ENCODE peak calls at places on chromosomes 2 and 18, in eight cellular contexts. One of them, this sample, is unnamed.

GRCh38 chr2:224925822-224926124 is 116.5 kb downstream of the DOCK10 start:
- DNase-seq in neural crest cell: no peak
- DNase-seq in ACHN: no peak
- DNase-seq in NCI-H1092: no peak
- DNase-seq in RWPE1: no peak
- DNase-seq in neural progenitor cell: no peak
- DNase-seq in stimulated activated CD4-positive, alpha-beta T cell treated with anti-CD3 and anti-CD28 coated beads, Interleukin-2, amount 100 ng/mL, for 48 hours: no peak
- DNase-seq in HepG2: no peak
- DNase-seq in this sample: no peak

GRCh38 chr18:72086421-72086820 is 457.7 kb downstream of the CBLN2 start:
- DNase-seq in HepG2: peak
- DNase-seq in ACHN: peak
- DNase-seq in neural progenitor cell: peak
- DNase-seq in neural crest cell: no peak
- DNase-seq in RWPE1: peak
- DNase-seq in stimulated activated CD4-positive, alpha-beta T cell treated with anti-CD3 and anti-CD28 coated beads, Interleukin-2, amount 100 ng/mL, for 48 hours: no peak
- DNase-seq in NCI-H1092: no peak
- DNase-seq in this sample: peak

GRCh38 chr2:98822301-98823164 is 91.6 kb upstream of the MGAT4A start:
- DNase-seq in HepG2: no peak
- DNase-seq in ACHN: peak
- DNase-seq in stimulated activated CD4-positive, alpha-beta T cell treated with anti-CD3 and anti-CD28 coated beads, Interleukin-2, amount 100 ng/mL, for 48 hours: peak
- DNase-seq in RWPE1: no peak
- DNase-seq in NCI-H1092: no peak
- DNase-seq in neural progenitor cell: peak
- DNase-seq in neural crest cell: peak
- DNase-seq in this sample: no peak

GRCh38 chr2:175039490-175039889 is 34.3 kb upstream of the CHN1 start:
- DNase-seq in RWPE1: no peak
- DNase-seq in HepG2: no peak
- DNase-seq in ACHN: no peak
- DNase-seq in neural crest cell: no peak
- DNase-seq in NCI-H1092: no peak
- DNase-seq in stimulated activated CD4-positive, alpha-beta T cell treated with anti-CD3 and anti-CD28 coated beads, Interleukin-2, amount 100 ng/mL, for 48 hours: no peak
- DNase-seq in neural progenitor cell: no peak
- DNase-seq in this sample: no peak

GRCh38 chr2:234257859-234258561 is 207.5 kb downstream of the SPP2 start:
- DNase-seq in ACHN: peak
- DNase-seq in neural crest cell: no peak
- DNase-seq in RWPE1: peak
- DNase-seq in HepG2: peak
- DNase-seq in neural progenitor cell: peak
- DNase-seq in NCI-H1092: no peak
- DNase-seq in stimulated activated CD4-positive, alpha-beta T cell treated with anti-CD3 and anti-CD28 coated beads, Interleukin-2, amount 100 ng/mL, for 48 hours: no peak
- DNase-seq in this sample: peak

GRCh38 chr2:20130821-20131645 is 79.6 kb upstream of the LAPTM4A start:
- DNase-seq in RWPE1: no peak
- DNase-seq in ACHN: no peak
- DNase-seq in neural crest cell: no peak
- DNase-seq in NCI-H1092: no peak
- DNase-seq in HepG2: no peak
- DNase-seq in stimulated activated CD4-positive, alpha-beta T cell treated with anti-CD3 and anti-CD28 coated beads, Interleukin-2, amount 100 ng/mL, for 48 hours: no peak
- DNase-seq in neural progenitor cell: no peak
- DNase-seq in this sample: no peak

GRCh38 chr18:79871026-79871390 is 73.3 kb downstream of the KCNG2 start:
- DNase-seq in ACHN: no peak
- DNase-seq in neural progenitor cell: no peak
- DNase-seq in NCI-H1092: no peak
- DNase-seq in RWPE1: no peak
- DNase-seq in stimulated activated CD4-positive, alpha-beta T cell treated with anti-CD3 and anti-CD28 coated beads, Interleukin-2, amount 100 ng/mL, for 48 hours: no peak
- DNase-seq in neural crest cell: no peak
- DNase-seq in HepG2: no peak
- DNase-seq in this sample: no peak

GRCh38 chr2:133194777-133195335 is 373.4 kb downstream of the NCKAP5 start:
- DNase-seq in ACHN: peak
- DNase-seq in neural crest cell: no peak
- DNase-seq in neural progenitor cell: no peak
- DNase-seq in stimulated activated CD4-positive, alpha-beta T cell treated with anti-CD3 and anti-CD28 coated beads, Interleukin-2, amount 100 ng/mL, for 48 hours: no peak
- DNase-seq in RWPE1: no peak
- DNase-seq in HepG2: no peak
- DNase-seq in NCI-H1092: no peak
- DNase-seq in this sample: no peak

GRCh38 chr2:96918754-96919550 is 49.1 kb upstream of the SEMA4C start:
- DNase-seq in ACHN: no peak
- DNase-seq in neural crest cell: no peak
- DNase-seq in NCI-H1092: no peak
- DNase-seq in stimulated activated CD4-positive, alpha-beta T cell treated with anti-CD3 and anti-CD28 coated beads, Interleukin-2, amount 100 ng/mL, for 48 hours: no peak
- DNase-seq in neural progenitor cell: no peak
- DNase-seq in HepG2: no peak
- DNase-seq in RWPE1: no peak
- DNase-seq in this sample: no peak

GRCh38 chr18:5061785-5062184 is 135.3 kb downstream of the AKAIN1 start:
- DNase-seq in HepG2: no peak
- DNase-seq in neural crest cell: no peak
- DNase-seq in NCI-H1092: no peak
- DNase-seq in RWPE1: no peak
- DNase-seq in stimulated activated CD4-positive, alpha-beta T cell treated with anti-CD3 and anti-CD28 coated beads, Interleukin-2, amount 100 ng/mL, for 48 hours: no peak
- DNase-seq in neural progenitor cell: no peak
- DNase-seq in ACHN: no peak
- DNase-seq in this sample: no peak

GRCh38 chr2:43149482-43150107 is 76.8 kb downstream of the ZFP36L2 start:
- DNase-seq in ACHN: no peak
- DNase-seq in stimulated activated CD4-positive, alpha-beta T cell treated with anti-CD3 and anti-CD28 coated beads, Interleukin-2, amount 100 ng/mL, for 48 hours: peak
- DNase-seq in RWPE1: no peak
- DNase-seq in neural progenitor cell: no peak
- DNase-seq in neural crest cell: no peak
- DNase-seq in HepG2: no peak
- DNase-seq in NCI-H1092: no peak
- DNase-seq in this sample: no peak

GRCh38 chr2:44296653-44297052 is 21.4 kb downstream of the SLC3A1 start:
- DNase-seq in HepG2: no peak
- DNase-seq in neural progenitor cell: no peak
- DNase-seq in stimulated activated CD4-positive, alpha-beta T cell treated with anti-CD3 and anti-CD28 coated beads, Interleukin-2, amount 100 ng/mL, for 48 hours: no peak
- DNase-seq in NCI-H1092: no peak
- DNase-seq in neural crest cell: no peak
- DNase-seq in ACHN: no peak
- DNase-seq in RWPE1: no peak
- DNase-seq in this sample: no peak

GRCh38 chr2:113213061-113213930 is 39.5 kb downstream of the PSD4 start:
- DNase-seq in NCI-H1092: no peak
- DNase-seq in RWPE1: no peak
- DNase-seq in stimulated activated CD4-positive, alpha-beta T cell treated with anti-CD3 and anti-CD28 coated beads, Interleukin-2, amount 100 ng/mL, for 48 hours: no peak
- DNase-seq in neural crest cell: no peak
- DNase-seq in neural progenitor cell: no peak
- DNase-seq in HepG2: no peak
- DNase-seq in ACHN: no peak
- DNase-seq in this sample: no peak

GRCh38 chr2:240934701-240935100 is 28.6 kb downstream of the CROCC2 start:
- DNase-seq in NCI-H1092: no peak
- DNase-seq in RWPE1: no peak
- DNase-seq in stimulated activated CD4-positive, alpha-beta T cell treated with anti-CD3 and anti-CD28 coated beads, Interleukin-2, amount 100 ng/mL, for 48 hours: no peak
- DNase-seq in neural progenitor cell: no peak
- DNase-seq in neural crest cell: no peak
- DNase-seq in HepG2: no peak
- DNase-seq in ACHN: no peak
- DNase-seq in this sample: no peak

GRCh38 chr2:219687882-219688559 is 60.6 kb downstream of the SLC4A3 start:
- DNase-seq in stimulated activated CD4-positive, alpha-beta T cell treated with anti-CD3 and anti-CD28 coated beads, Interleukin-2, amount 100 ng/mL, for 48 hours: no peak
- DNase-seq in RWPE1: no peak
- DNase-seq in neural progenitor cell: no peak
- DNase-seq in neural crest cell: no peak
- DNase-seq in NCI-H1092: no peak
- DNase-seq in ACHN: peak
- DNase-seq in HepG2: no peak
- DNase-seq in this sample: no peak

GRCh38 chr2:171347158-171347557 is 86.6 kb downstream of the METTL8 start:
- DNase-seq in RWPE1: no peak
- DNase-seq in stimulated activated CD4-positive, alpha-beta T cell treated with anti-CD3 and anti-CD28 coated beads, Interleukin-2, amount 100 ng/mL, for 48 hours: no peak
- DNase-seq in neural progenitor cell: no peak
- DNase-seq in NCI-H1092: no peak
- DNase-seq in neural crest cell: no peak
- DNase-seq in ACHN: peak
- DNase-seq in HepG2: no peak
- DNase-seq in this sample: no peak

GRCh38 chr2:72129676-72130340 is 17.9 kb downstream of the CYP26B1 start:
- DNase-seq in RWPE1: peak
- DNase-seq in neural crest cell: no peak
- DNase-seq in NCI-H1092: no peak
- DNase-seq in ACHN: no peak
- DNase-seq in neural progenitor cell: no peak
- DNase-seq in stimulated activated CD4-positive, alpha-beta T cell treated with anti-CD3 and anti-CD28 coated beads, Interleukin-2, amount 100 ng/mL, for 48 hours: no peak
- DNase-seq in HepG2: no peak
- DNase-seq in this sample: no peak

GRCh38 chr18:80167331-80167730 is 58.3 kb downstream of the ADNP2 start:
- DNase-seq in stimulated activated CD4-positive, alpha-beta T cell treated with anti-CD3 and anti-CD28 coated beads, Interleukin-2, amount 100 ng/mL, for 48 hours: no peak
- DNase-seq in RWPE1: no peak
- DNase-seq in ACHN: no peak
- DNase-seq in neural progenitor cell: no peak
- DNase-seq in neural crest cell: no peak
- DNase-seq in HepG2: no peak
- DNase-seq in NCI-H1092: no peak
- DNase-seq in this sample: no peak

GRCh38 chr2:26347286-26347865 is 787 bp upstream of the ADGRF3 start:
- DNase-seq in neural progenitor cell: no peak
- DNase-seq in ACHN: peak
- DNase-seq in neural crest cell: no peak
- DNase-seq in NCI-H1092: no peak
- DNase-seq in stimulated activated CD4-positive, alpha-beta T cell treated with anti-CD3 and anti-CD28 coated beads, Interleukin-2, amount 100 ng/mL, for 48 hours: no peak
- DNase-seq in HepG2: no peak
- DNase-seq in RWPE1: no peak
- DNase-seq in this sample: no peak

GRCh38 chr2:210681481-210681880 is 125.1 kb downstream of the CPS1 start:
- DNase-seq in HepG2: no peak
- DNase-seq in neural crest cell: no peak
- DNase-seq in neural progenitor cell: no peak
- DNase-seq in RWPE1: no peak
- DNase-seq in NCI-H1092: peak
- DNase-seq in stimulated activated CD4-positive, alpha-beta T cell treated with anti-CD3 and anti-CD28 coated beads, Interleukin-2, amount 100 ng/mL, for 48 hours: no peak
- DNase-seq in ACHN: no peak
- DNase-seq in this sample: peak

GRCh38 chr18:57976230-57976773 is 67.7 kb upstream of the NEDD4L start:
- DNase-seq in neural progenitor cell: no peak
- DNase-seq in ACHN: no peak
- DNase-seq in NCI-H1092: no peak
- DNase-seq in RWPE1: no peak
- DNase-seq in neural crest cell: no peak
- DNase-seq in HepG2: no peak
- DNase-seq in stimulated activated CD4-positive, alpha-beta T cell treated with anti-CD3 and anti-CD28 coated beads, Interleukin-2, amount 100 ng/mL, for 48 hours: no peak
- DNase-seq in this sample: no peak

GRCh38 chr2:101433465-101433864 is 41.4 kb downstream of the RFX8 start:
- DNase-seq in neural progenitor cell: no peak
- DNase-seq in stimulated activated CD4-positive, alpha-beta T cell treated with anti-CD3 and anti-CD28 coated beads, Interleukin-2, amount 100 ng/mL, for 48 hours: no peak
- DNase-seq in RWPE1: no peak
- DNase-seq in ACHN: no peak
- DNase-seq in HepG2: no peak
- DNase-seq in neural crest cell: no peak
- DNase-seq in NCI-H1092: no peak
- DNase-seq in this sample: no peak

GRCh38 chr2:187922841-187923240 is 368.6 kb upstream of the TFPI start:
- DNase-seq in neural crest cell: no peak
- DNase-seq in ACHN: no peak
- DNase-seq in RWPE1: no peak
- DNase-seq in NCI-H1092: no peak
- DNase-seq in HepG2: no peak
- DNase-seq in stimulated activated CD4-positive, alpha-beta T cell treated with anti-CD3 and anti-CD28 coated beads, Interleukin-2, amount 100 ng/mL, for 48 hours: no peak
- DNase-seq in neural progenitor cell: no peak
- DNase-seq in this sample: no peak

GRCh38 chr18:63747006-63747405 is 28.2 kb upstream of the SERPINB7 start:
- DNase-seq in HepG2: no peak
- DNase-seq in ACHN: no peak
- DNase-seq in NCI-H1092: no peak
- DNase-seq in stimulated activated CD4-positive, alpha-beta T cell treated with anti-CD3 and anti-CD28 coated beads, Interleukin-2, amount 100 ng/mL, for 48 hours: no peak
- DNase-seq in neural crest cell: no peak
- DNase-seq in RWPE1: no peak
- DNase-seq in neural progenitor cell: no peak
- DNase-seq in this sample: no peak

GRCh38 chr18:25288340-25288955 is 63.5 kb downstream of the ZNF521 start:
- DNase-seq in HepG2: no peak
- DNase-seq in RWPE1: no peak
- DNase-seq in ACHN: no peak
- DNase-seq in neural crest cell: no peak
- DNase-seq in stimulated activated CD4-positive, alpha-beta T cell treated with anti-CD3 and anti-CD28 coated beads, Interleukin-2, amount 100 ng/mL, for 48 hours: no peak
- DNase-seq in neural progenitor cell: no peak
- DNase-seq in NCI-H1092: no peak
- DNase-seq in this sample: no peak

GRCh38 chr18:48902023-48902855 is 48.5 kb downstream of the SMAD7 start:
- DNase-seq in ACHN: peak
- DNase-seq in stimulated activated CD4-positive, alpha-beta T cell treated with anti-CD3 and anti-CD28 coated beads, Interleukin-2, amount 100 ng/mL, for 48 hours: no peak
- DNase-seq in neural progenitor cell: no peak
- DNase-seq in neural crest cell: no peak
- DNase-seq in RWPE1: peak
- DNase-seq in NCI-H1092: peak
- DNase-seq in HepG2: peak
- DNase-seq in this sample: peak

GRCh38 chr18:77063256-77063655 is 69.3 kb downstream of the MBP start:
- DNase-seq in stimulated activated CD4-positive, alpha-beta T cell treated with anti-CD3 and anti-CD28 coated beads, Interleukin-2, amount 100 ng/mL, for 48 hours: peak
- DNase-seq in NCI-H1092: no peak
- DNase-seq in RWPE1: peak
- DNase-seq in neural crest cell: no peak
- DNase-seq in HepG2: no peak
- DNase-seq in ACHN: peak
- DNase-seq in neural progenitor cell: no peak
- DNase-seq in this sample: no peak

GRCh38 chr2:106062627-106063026 is 131.5 kb downstream of the UXS1 start:
- DNase-seq in ACHN: no peak
- DNase-seq in neural progenitor cell: no peak
- DNase-seq in stimulated activated CD4-positive, alpha-beta T cell treated with anti-CD3 and anti-CD28 coated beads, Interleukin-2, amount 100 ng/mL, for 48 hours: no peak
- DNase-seq in neural crest cell: no peak
- DNase-seq in NCI-H1092: no peak
- DNase-seq in RWPE1: no peak
- DNase-seq in HepG2: no peak
- DNase-seq in this sample: no peak

GRCh38 chr2:65098741-65099140 is 31.2 kb downstream of the RAB1A start:
- DNase-seq in RWPE1: no peak
- DNase-seq in stimulated activated CD4-positive, alpha-beta T cell treated with anti-CD3 and anti-CD28 coated beads, Interleukin-2, amount 100 ng/mL, for 48 hours: no peak
- DNase-seq in NCI-H1092: no peak
- DNase-seq in HepG2: no peak
- DNase-seq in neural progenitor cell: no peak
- DNase-seq in ACHN: no peak
- DNase-seq in neural crest cell: no peak
- DNase-seq in this sample: no peak

GRCh38 chr2:118530976-118531375 is 316.5 kb downstream of the EN1 start:
- DNase-seq in neural progenitor cell: no peak
- DNase-seq in HepG2: no peak
- DNase-seq in stimulated activated CD4-positive, alpha-beta T cell treated with anti-CD3 and anti-CD28 coated beads, Interleukin-2, amount 100 ng/mL, for 48 hours: no peak
- DNase-seq in neural crest cell: no peak
- DNase-seq in RWPE1: peak
- DNase-seq in NCI-H1092: no peak
- DNase-seq in ACHN: no peak
- DNase-seq in this sample: no peak

GRCh38 chr2:31337860-31338259 is 76.7 kb downstream of the XDH start:
- DNase-seq in RWPE1: peak
- DNase-seq in neural progenitor cell: no peak
- DNase-seq in stimulated activated CD4-positive, alpha-beta T cell treated with anti-CD3 and anti-CD28 coated beads, Interleukin-2, amount 100 ng/mL, for 48 hours: no peak
- DNase-seq in ACHN: no peak
- DNase-seq in HepG2: no peak
- DNase-seq in neural crest cell: no peak
- DNase-seq in NCI-H1092: no peak
- DNase-seq in this sample: no peak

This sample was measured in COR-L47.